ENCODE peak calls at places on chromosome 10, in five cellular contexts. One of them, this sample, is unnamed.

GRCh38 chr10:90775351-90776028 is 82.3 kb downstream of the HTR7 start:
- DNase-seq in GM12891: no peak
- DNase-seq in H1: no peak
- DNase-seq in GM12878: peak
- DNase-seq in HepG2: no peak
- DNase-seq in this sample: no peak

GRCh38 chr10:69807122-69807521 is 5.4 kb downstream of the COL13A1 start:
- DNase-seq in GM12891: no peak
- DNase-seq in H1: no peak
- DNase-seq in GM12878: no peak
- DNase-seq in HepG2: no peak
- DNase-seq in this sample: no peak

GRCh38 chr10:69327463-69328345 is 49.4 kb downstream of the HK1 start:
- DNase-seq in GM12891: no peak
- DNase-seq in H1: no peak
- DNase-seq in GM12878: no peak
- DNase-seq in HepG2: no peak
- DNase-seq in this sample: peak

GRCh38 chr10:91944880-91945630 is 21.5 kb downstream of the BTAF1 start:
- DNase-seq in GM12891: no peak
- DNase-seq in H1: no peak
- DNase-seq in GM12878: peak
- DNase-seq in HepG2: no peak
- DNase-seq in this sample: no peak

GRCh38 chr10:66180651-66181318 is 745.1 kb upstream of the LRRTM3 start:
- DNase-seq in GM12891: peak
- DNase-seq in H1: no peak
- DNase-seq in GM12878: peak
- DNase-seq in HepG2: peak
- DNase-seq in this sample: peak

GRCh38 chr10:79292026-79292425 is 55.2 kb upstream of the PPIF start:
- DNase-seq in GM12891: no peak
- DNase-seq in H1: no peak
- DNase-seq in GM12878: no peak
- DNase-seq in HepG2: no peak
- DNase-seq in this sample: no peak

GRCh38 chr10:84921701-84922100 is 593.3 kb downstream of the CCSER2 start:
- DNase-seq in GM12891: no peak
- DNase-seq in H1: no peak
- DNase-seq in GM12878: no peak
- DNase-seq in HepG2: no peak
- DNase-seq in this sample: no peak

GRCh38 chr10:103554488-103555320 is 61.2 kb downstream of the NEURL1 start:
- DNase-seq in GM12891: no peak
- DNase-seq in H1: no peak
- DNase-seq in GM12878: no peak
- DNase-seq in HepG2: peak
- DNase-seq in this sample: no peak

GRCh38 chr10:79221110-79222051 is 125.9 kb upstream of the PPIF start:
- DNase-seq in GM12891: no peak
- DNase-seq in H1: no peak
- DNase-seq in GM12878: no peak
- DNase-seq in HepG2: no peak
- DNase-seq in this sample: no peak

GRCh38 chr10:29386347-29386999 is 97.6 kb downstream of the LYZL1 start:
- DNase-seq in GM12891: no peak
- DNase-seq in H1: no peak
- DNase-seq in GM12878: no peak
- DNase-seq in HepG2: peak
- DNase-seq in this sample: no peak

GRCh38 chr10:27506280-27506679 is 2.2 kb downstream of the RAB18 start:
- DNase-seq in GM12891: no peak
- DNase-seq in H1: no peak
- DNase-seq in GM12878: no peak
- DNase-seq in HepG2: no peak
- DNase-seq in this sample: no peak

GRCh38 chr10:55491712-55492111 is 690.7 kb upstream of the PCDH15 start:
- DNase-seq in GM12891: no peak
- DNase-seq in H1: no peak
- DNase-seq in GM12878: no peak
- DNase-seq in HepG2: no peak
- DNase-seq in this sample: no peak

GRCh38 chr10:11403116-11403515 is 208.3 kb downstream of the USP6NL start:
- DNase-seq in GM12891: no peak
- DNase-seq in H1: no peak
- DNase-seq in GM12878: no peak
- DNase-seq in HepG2: no peak
- DNase-seq in this sample: no peak

GRCh38 chr10:33306756-33307519 is 27.5 kb downstream of the NRP1 start:
- DNase-seq in GM12891: no peak
- DNase-seq in H1: no peak
- DNase-seq in GM12878: no peak
- DNase-seq in HepG2: peak
- DNase-seq in this sample: no peak

GRCh38 chr10:11824376-11824775 is 1.2 kb downstream of the PROSER2 start:
- DNase-seq in GM12891: no peak
- DNase-seq in H1: no peak
- DNase-seq in GM12878: no peak
- DNase-seq in HepG2: peak
- DNase-seq in this sample: no peak

GRCh38 chr10:96075977-96076376 is 32.6 kb downstream of the CCNJ start:
- DNase-seq in GM12891: no peak
- DNase-seq in H1: no peak
- DNase-seq in GM12878: no peak
- DNase-seq in HepG2: no peak
- DNase-seq in this sample: no peak

GRCh38 chr10:96077181-96077580 is 33.8 kb downstream of the CCNJ start:
- DNase-seq in GM12891: no peak
- DNase-seq in H1: no peak
- DNase-seq in GM12878: no peak
- DNase-seq in HepG2: no peak
- DNase-seq in this sample: no peak

GRCh38 chr10:96073722-96074121 is 30.3 kb downstream of the CCNJ start:
- DNase-seq in GM12891: no peak
- DNase-seq in H1: no peak
- DNase-seq in GM12878: no peak
- DNase-seq in HepG2: no peak
- DNase-seq in this sample: no peak

DNA sequence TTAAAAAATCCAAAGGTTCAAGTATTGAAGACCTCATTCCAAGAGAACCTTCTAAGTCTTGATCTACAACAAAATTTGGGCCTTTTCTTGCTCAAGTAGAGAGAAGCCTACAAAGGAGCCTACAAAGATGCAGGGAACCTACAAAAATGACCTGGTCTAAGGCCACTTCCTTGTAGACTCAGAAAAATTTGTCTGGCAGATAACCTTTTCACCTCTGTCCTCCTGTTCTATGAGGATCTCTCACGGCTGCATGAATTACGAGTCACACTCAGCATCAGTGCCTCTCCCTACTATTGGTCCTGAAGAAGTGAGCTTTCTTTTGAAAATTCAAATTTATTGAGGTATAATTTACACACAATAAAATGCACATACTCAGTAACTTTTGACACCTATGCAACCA is 29.3 kb downstream of the CCNJ start:
- DNase-seq in GM12891: no peak
- DNase-seq in H1: no peak
- DNase-seq in GM12878: no peak
- DNase-seq in HepG2: no peak
- DNase-seq in this sample: no peak
- TF ChIP-seq POLR2AphosphoS5 in GM12891: no peak
- TF ChIP-seq POLR2AphosphoS5 in H1: no peak
- TF ChIP-seq POLR2AphosphoS5 in GM12878: no peak
- TF ChIP-seq POLR2AphosphoS5 in HepG2: no peak
- TF ChIP-seq POLR2AphosphoS5 in this sample: no peak

GRCh38 chr10:102134416-102134815 is 1.6 kb downstream of the PPRC1 start:
- DNase-seq in GM12891: no peak
- DNase-seq in H1: no peak
- DNase-seq in GM12878: no peak
- DNase-seq in HepG2: no peak
- DNase-seq in this sample: no peak

GRCh38 chr10:102131286-102132170 is 1.3 kb upstream of the PPRC1 start:
- DNase-seq in GM12891: no peak
- DNase-seq in H1: no peak
- DNase-seq in GM12878: no peak
- DNase-seq in HepG2: peak
- DNase-seq in this sample: no peak

GRCh38 chr10:102132193-102132562 is 662 bp upstream of the PPRC1 start:
- DNase-seq in GM12891: no peak
- DNase-seq in H1: no peak
- DNase-seq in GM12878: no peak
- DNase-seq in HepG2: no peak
- DNase-seq in this sample: no peak

GRCh38 chr10:102133373-102134195 is 744 bp downstream of the PPRC1 start:
- DNase-seq in GM12891: peak
- DNase-seq in H1: no peak
- DNase-seq in GM12878: no peak
- DNase-seq in HepG2: peak
- DNase-seq in this sample: peak

GRCh38 chr10:102132563-102133372 is at the start of gene PPRC1:
- DNase-seq in GM12891: peak
- DNase-seq in H1: peak
- DNase-seq in GM12878: peak
- DNase-seq in HepG2: peak
- DNase-seq in this sample: peak
- TF ChIP-seq POLR2A in GM12891: peak
- TF ChIP-seq POLR2A in H1: peak
- TF ChIP-seq POLR2A in GM12878: peak
- TF ChIP-seq POLR2A in HepG2: peak
- TF ChIP-seq POLR2A in this sample: peak

GRCh38 chr10:73824146-73824725 is 12.8 kb upstream of the NDST2 start:
- DNase-seq in GM12891: no peak
- DNase-seq in H1: no peak
- DNase-seq in GM12878: no peak
- DNase-seq in HepG2: no peak
- DNase-seq in this sample: no peak

GRCh38 chr10:73828166-73828565 is 16.8 kb upstream of the NDST2 start:
- DNase-seq in GM12891: no peak
- DNase-seq in H1: no peak
- DNase-seq in GM12878: no peak
- DNase-seq in HepG2: no peak
- DNase-seq in this sample: no peak

GRCh38 chr10:73823391-73823790 is 12.0 kb upstream of the NDST2 start:
- DNase-seq in GM12891: no peak
- DNase-seq in H1: no peak
- DNase-seq in GM12878: no peak
- DNase-seq in HepG2: no peak
- DNase-seq in this sample: no peak

GRCh38 chr10:73827346-73828089 is 16.1 kb upstream of the NDST2 start:
- DNase-seq in GM12891: no peak
- DNase-seq in H1: no peak
- DNase-seq in GM12878: no peak
- DNase-seq in HepG2: no peak
- DNase-seq in this sample: no peak
- TF ChIP-seq TAF1 in GM12891: no peak
- TF ChIP-seq TAF1 in H1: no peak
- TF ChIP-seq TAF1 in GM12878: no peak
- TF ChIP-seq TAF1 in HepG2: no peak
- TF ChIP-seq TAF1 in this sample: no peak

DNA sequence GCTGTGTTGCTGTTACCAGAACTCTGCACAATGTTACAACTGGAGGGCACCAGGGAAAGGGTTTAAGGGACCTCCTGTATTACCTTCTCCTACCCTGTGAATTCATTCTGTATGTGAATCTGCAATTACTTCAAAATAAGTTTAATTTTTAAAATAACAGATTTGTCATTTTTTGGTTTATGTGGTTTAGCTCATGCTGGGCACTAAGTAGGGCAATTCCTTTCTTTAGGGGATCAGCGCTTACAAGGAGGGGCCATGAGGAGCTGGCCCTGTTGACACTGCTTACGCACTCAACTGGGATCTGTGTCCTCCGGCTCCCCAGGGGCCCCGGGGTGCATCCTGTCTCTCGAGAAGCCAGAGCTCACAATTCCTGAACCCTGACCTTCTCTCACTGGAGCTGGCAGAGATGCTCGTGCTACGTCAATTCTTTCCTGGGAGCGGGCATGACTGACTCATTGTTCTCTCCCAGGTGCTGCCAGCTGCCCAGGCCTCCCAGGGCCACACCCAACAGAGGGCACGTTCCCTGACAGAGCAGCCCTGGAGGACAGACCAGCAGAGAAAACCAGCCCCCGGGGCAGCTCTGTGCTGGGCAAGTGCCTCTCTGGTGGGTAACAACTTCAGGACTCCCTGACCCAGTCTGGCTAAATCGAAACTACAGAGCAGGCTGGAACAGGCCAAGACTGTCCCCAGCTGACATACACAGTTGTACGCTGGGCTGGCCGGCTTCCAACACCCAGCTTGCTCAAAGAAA is 36.8 kb downstream of the CTBP2 start:
- DNase-seq in GM12891: no peak
- DNase-seq in H1: no peak
- DNase-seq in GM12878: no peak
- DNase-seq in HepG2: no peak
- DNase-seq in this sample: no peak
- TF ChIP-seq POLR2AphosphoS5 in GM12891: no peak
- TF ChIP-seq POLR2AphosphoS5 in H1: no peak
- TF ChIP-seq POLR2AphosphoS5 in GM12878: no peak
- TF ChIP-seq POLR2AphosphoS5 in HepG2: no peak
- TF ChIP-seq POLR2AphosphoS5 in this sample: no peak

GRCh38 chr10:75110006-75110632 is 1.3 kb upstream of the SAMD8 start:
- DNase-seq in GM12891: no peak
- DNase-seq in H1: no peak
- DNase-seq in GM12878: no peak
- DNase-seq in HepG2: no peak
- DNase-seq in this sample: no peak

GRCh38 chr10:75115137-75115536 is 3.7 kb downstream of the SAMD8 start:
- DNase-seq in GM12891: no peak
- DNase-seq in H1: no peak
- DNase-seq in GM12878: no peak
- DNase-seq in HepG2: no peak
- DNase-seq in this sample: no peak

GRCh38 chr10:75111367-75111905 is at the start of gene SAMD8:
- DNase-seq in GM12891: peak
- DNase-seq in H1: peak
- DNase-seq in GM12878: peak
- DNase-seq in HepG2: peak
- DNase-seq in this sample: peak

GRCh38 chr10:75109459-75109778 is 2.0 kb upstream of the SAMD8 start:
- DNase-seq in GM12891: no peak
- DNase-seq in H1: no peak
- DNase-seq in GM12878: no peak
- DNase-seq in HepG2: no peak
- DNase-seq in this sample: no peak

GRCh38 chr10:75111906-75112703 is 649 bp downstream of the SAMD8 start:
- DNase-seq in GM12891: no peak
- DNase-seq in H1: no peak
- DNase-seq in GM12878: peak
- DNase-seq in HepG2: peak
- DNase-seq in this sample: no peak
- TF ChIP-seq POLR2A in GM12891: no peak
- TF ChIP-seq POLR2A in H1: no peak
- TF ChIP-seq POLR2A in GM12878: no peak
- TF ChIP-seq POLR2A in HepG2: no peak
- TF ChIP-seq POLR2A in this sample: no peak

This sample was measured in GM12892.